ENCODE peak calls at places on chromosomes 7 and 10, in six cellular contexts. L is kidney, U is cardiac muscle cell, B is IMR-90, W is AG10803, Q is lower lobe of right lung. Y is an unnamed sample.

GRCh38 chr10:91652364-91652763 is 19.5 kb upstream of the PPP1R3C start:
- DNase-seq in L (no peak), U (no peak), B (peak), W (peak), Q (no peak), Y (peak)

GRCh38 chr10:59872892-59873463 is 33.4 kb downstream of the CCDC6 start:
- DNase-seq in L (no peak), U (peak), B (peak), W (peak), Q (no peak), Y (peak)

GRCh38 chr10:53003094-53003493 is 230.5 kb upstream of the MBL2 start:
- DNase-seq in L (no peak), U (no peak), B (no peak), W (no peak), Q (no peak), Y (no peak)

GRCh38 chr7:48384180-48384752 is 213.0 kb downstream of the ABCA13 start:
- DNase-seq in L (no peak), U (no peak), B (no peak), W (no peak), Q (no peak), Y (no peak)

GRCh38 chr10:43292745-43293676 is 26.1 kb upstream of the RASGEF1A start:
- DNase-seq in L (peak), U (peak), B (peak), W (peak), Q (peak), Y (peak)

GRCh38 chr7:25759281-25759680 is 392.7 kb upstream of the NFE2L3 start:
- DNase-seq in L (no peak), U (no peak), B (no peak), W (no peak), Q (no peak), Y (no peak)

GRCh38 chr10:22682237-22683192 is 31.9 kb downstream of the PIP4K2A start:
- DNase-seq in L (no peak), U (peak), B (peak), W (peak), Q (peak), Y (peak)

GRCh38 chr7:85528581-85528980 is 341.7 kb upstream of the SEMA3D start:
- DNase-seq in L (no peak), U (no peak), B (peak), W (peak), Q (no peak), Y (peak)

GRCh38 chr7:93332172-93332571 is 100.0 kb downstream of the VPS50 start:
- DNase-seq in L (no peak), U (no peak), B (no peak), W (no peak), Q (no peak), Y (no peak)

GRCh38 chr7:18626086-18626485 is 130.5 kb downstream of the HDAC9 start:
- DNase-seq in L (no peak), U (no peak), B (no peak), W (no peak), Q (no peak), Y (no peak)

GRCh38 chr7:98653601-98654310 is 36.7 kb downstream of the NPTX2 start:
- DNase-seq in L (no peak), U (no peak), B (no peak), W (no peak), Q (no peak), Y (no peak)

GRCh38 chr7:98655611-98656010 is 38.5 kb downstream of the NPTX2 start:
- DNase-seq in L (no peak), U (no peak), B (no peak), W (no peak), Q (no peak), Y (no peak)

GRCh38 chr7:98651760-98652159 is 34.7 kb downstream of the NPTX2 start:
- DNase-seq in L (no peak), U (no peak), B (no peak), W (no peak), Q (no peak), Y (no peak)

GRCh38 chr7:98656899-98657298 is 39.8 kb downstream of the NPTX2 start:
- DNase-seq in L (no peak), U (no peak), B (no peak), W (no peak), Q (no peak), Y (no peak)

DNA sequence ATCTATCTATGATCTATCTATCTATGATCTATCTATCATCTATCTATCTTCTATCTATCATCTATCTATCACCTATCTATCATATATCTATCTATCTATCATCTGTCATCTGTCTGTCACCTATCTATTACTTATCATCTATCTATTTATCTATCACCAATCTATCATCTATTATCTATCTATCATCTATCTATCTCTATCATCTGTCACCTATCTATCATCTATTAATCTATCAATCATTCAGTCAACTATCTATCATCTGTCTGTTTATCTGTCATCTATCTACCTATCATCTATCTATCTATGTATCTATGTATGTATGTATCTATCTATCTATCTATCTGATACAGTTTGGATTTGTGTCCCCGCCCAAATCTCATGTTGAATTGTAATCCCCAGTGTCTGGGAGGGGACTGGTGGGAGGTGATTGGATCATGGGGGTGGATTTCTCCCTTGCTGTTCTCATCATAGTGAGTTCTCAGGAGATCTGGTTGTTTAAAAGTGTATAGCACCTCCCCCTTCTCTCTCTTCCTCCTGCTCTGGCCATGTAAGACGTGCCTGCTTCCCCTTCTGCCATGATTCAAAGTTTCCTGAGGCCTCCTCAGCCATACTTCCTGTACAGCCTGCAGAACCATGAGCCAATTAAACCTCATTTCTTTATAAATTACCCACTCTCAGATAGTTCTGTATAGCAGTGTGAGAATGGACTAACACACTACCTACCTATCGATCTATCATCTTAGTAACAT is 37.6 kb downstream of the NPTX2 start:
- DNase-seq in L (no peak), U (no peak), B (no peak), W (no peak), Q (no peak), Y (no peak)
- TF ChIP-seq CTCF in L (no peak), U (no peak), B (no peak), W (no peak), Q (no peak), Y (no peak)

DNA sequence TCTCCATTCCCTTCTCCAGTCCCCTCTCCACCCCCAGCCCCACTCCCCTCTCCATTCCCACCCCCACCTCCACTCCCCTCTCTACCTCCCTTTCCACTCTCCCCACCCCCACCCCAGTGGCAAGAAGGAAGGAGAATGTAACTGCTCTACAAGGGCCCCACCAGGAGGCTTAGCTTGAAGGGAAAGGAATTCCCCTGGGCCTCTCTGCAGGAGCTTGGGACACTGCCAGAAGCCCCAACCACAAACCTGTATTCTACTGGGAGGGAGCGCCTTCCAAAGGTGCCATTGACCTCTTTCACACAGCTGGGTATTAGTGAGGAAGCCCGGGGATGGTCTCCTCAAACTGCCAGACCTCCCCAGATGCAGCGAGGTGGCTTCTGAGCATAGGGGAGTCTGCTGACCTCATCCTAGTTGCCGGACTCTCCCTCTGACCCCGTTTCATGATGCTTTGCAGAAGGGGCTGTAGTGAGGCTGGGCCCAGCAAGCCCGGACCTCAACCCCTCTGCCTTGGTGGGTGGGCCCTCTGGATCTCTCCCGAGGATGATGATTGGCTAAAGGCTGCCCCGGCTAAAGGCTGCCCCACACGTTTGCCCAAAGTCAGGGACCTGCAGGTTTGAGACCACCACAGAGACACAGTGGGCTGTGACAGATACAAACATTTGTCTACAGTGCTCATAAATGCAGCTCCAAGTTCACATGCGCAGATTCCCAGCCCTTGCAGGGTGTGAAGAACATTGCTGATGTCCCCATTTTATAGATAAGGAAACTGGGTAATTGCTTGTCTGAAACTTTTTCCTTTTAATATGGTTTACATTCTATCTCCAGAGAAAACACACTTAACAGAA is 2.9 kb downstream of the DEPP1 start:
- DNase-seq in L (peak), U (peak), B (peak), W (peak), Q (no peak), Y (no peak)
- H3K4me3 ChIP-seq in L (peak), U (no peak), B (no peak), W (peak), Q (peak), Y (no peak)

DNA sequence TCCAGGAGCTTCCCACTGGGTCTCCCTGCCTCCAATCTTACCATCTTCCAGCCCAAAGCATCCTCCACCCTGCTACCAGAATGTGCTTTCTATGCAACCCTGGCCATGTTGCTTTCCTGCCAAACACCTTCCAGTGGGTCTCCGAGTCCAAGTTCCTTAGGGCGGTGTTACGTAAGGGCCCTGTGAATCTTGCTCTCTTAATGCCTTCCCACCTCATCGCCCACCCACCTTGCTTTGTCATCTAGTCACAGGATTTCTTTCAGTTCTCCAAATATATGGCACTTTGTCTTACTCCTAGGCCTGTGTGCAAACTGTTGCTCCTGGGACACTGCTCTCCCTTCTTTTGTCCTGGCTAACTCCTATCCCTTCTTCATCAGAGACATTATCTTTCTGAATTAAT is 344.5 kb downstream of the RPS24 start:
- DNase-seq in L (no peak), U (no peak), B (no peak), W (no peak), Q (no peak), Y (no peak)
- TF ChIP-seq CTCF in L (no peak), U (no peak), B (no peak), W (no peak), Q (no peak), Y (no peak)

GRCh38 chr10:124741281-124741921 is 2.8 kb downstream of the FAM53B start:
- DNase-seq in L (peak), U (peak), B (peak), W (peak), Q (peak), Y (peak)
- H3K4me3 ChIP-seq in L (peak), U (no peak), B (no peak), W (peak), Q (peak), Y (no peak)

GRCh38 chr10:1178506-1178905 is 122.3 kb downstream of the WDR37 start:
- DNase-seq in L (no peak), U (no peak), B (no peak), W (no peak), Q (peak), Y (no peak)

GRCh38 chr10:1180836-1181235 is 124.7 kb downstream of the WDR37 start:
- DNase-seq in L (no peak), U (no peak), B (no peak), W (no peak), Q (no peak), Y (no peak)

GRCh38 chr10:1182280-1183032 is 126.3 kb downstream of the WDR37 start:
- DNase-seq in L (no peak), U (no peak), B (no peak), W (no peak), Q (peak), Y (no peak)

GRCh38 chr10:1179346-1180070 is 123.3 kb downstream of the WDR37 start:
- DNase-seq in L (no peak), U (no peak), B (no peak), W (no peak), Q (peak), Y (no peak)

DNA sequence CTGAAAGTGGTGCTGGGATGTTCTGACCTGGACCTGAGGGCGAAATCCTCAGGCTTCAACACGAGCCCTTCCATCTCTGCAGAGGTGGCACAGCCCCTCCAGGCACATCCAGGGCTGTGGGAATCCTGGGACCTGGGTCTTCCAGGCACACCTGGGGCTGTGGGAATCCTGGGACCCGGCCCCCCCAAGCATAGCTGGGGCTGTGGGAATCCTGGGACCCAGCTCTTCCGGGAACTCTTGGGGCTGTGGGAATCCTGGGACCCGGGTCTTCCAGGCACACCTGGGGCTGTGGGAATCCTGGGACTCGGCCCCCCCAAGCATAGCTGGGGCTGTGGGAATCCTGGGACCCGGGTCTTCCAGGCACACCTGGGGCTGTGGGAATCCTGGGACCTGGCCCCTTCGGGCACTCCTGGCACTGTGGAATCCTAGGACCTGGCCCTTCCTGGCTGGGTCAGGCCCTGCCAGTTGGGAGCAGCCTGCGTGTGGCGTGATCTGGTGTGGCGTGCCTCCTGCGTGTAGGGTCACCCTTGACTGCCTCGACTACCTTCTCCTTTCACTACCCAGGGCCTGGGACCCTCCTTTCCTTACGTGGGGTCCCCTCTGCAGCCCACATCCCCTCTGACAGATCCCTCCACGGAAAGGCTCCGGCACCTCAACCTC is 124.0 kb downstream of the WDR37 start:
- DNase-seq in L (no peak), U (no peak), B (no peak), W (no peak), Q (peak), Y (no peak)
- TF ChIP-seq CTCF in L (no peak), U (no peak), B (no peak), W (no peak), Q (no peak), Y (no peak)

GRCh38 chr10:78976825-78977760 is 91.7 kb upstream of the ZMIZ1 start:
- DNase-seq in L (peak), U (no peak), B (no peak), W (no peak), Q (no peak), Y (peak)
- H3K4me3 ChIP-seq in L (no peak), U (no peak), B (no peak), W (no peak), Q (no peak), Y (no peak)

DNA sequence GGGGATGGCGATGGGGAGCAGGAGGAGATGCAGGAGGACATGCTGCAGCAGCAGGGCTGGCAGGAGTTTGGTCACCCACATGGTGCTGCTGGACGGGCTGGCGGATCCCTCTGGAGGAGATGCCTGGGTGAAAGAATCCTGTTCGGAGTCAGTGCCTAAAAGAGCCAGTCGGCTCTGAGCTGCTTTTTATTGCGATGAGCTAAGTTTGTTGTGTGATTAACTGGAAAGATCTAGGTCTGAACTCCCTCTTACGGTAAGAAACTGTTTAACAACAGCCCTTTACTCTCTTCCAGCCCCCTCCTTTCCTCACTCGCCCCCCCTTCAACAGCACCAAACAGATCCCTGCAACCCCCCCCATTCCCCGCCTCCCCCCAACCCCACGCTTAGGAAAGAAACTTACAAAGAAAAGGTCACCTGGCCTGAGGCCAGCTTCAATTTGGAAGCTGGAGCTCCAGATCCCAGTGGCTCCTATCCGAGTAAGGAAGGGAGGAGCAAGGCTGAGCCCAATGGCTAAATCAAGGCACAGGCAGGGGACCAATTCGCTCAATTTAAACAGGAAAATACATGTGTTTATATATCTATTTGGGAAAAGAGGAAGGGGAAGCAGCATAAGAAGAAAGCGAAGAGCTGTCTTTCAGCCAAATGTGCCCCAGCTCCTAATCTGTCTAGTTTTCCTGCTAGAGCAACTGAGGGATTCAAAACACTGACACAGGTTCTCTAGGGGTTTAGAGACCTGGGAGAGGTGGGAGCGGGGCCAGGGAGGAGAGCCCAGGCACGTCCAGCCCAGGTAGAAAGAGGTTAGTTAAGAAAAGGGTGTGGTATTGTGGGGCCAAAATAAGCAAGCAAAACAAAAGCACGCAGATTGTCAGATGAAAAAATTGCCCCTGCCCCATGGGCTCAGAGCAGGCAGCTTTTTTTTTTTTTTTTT is at the start of gene HGF:
- DNase-seq in L (peak), U (peak), B (peak), W (peak), Q (peak), Y (peak)
- TF ChIP-seq CTCF in L (no peak), U (peak), B (peak), W (peak), Q (no peak), Y (peak)

GRCh38 chr10:31134303-31134928 is 102.8 kb upstream of the ZNF438 start:
- DNase-seq in L (no peak), U (peak), B (peak), W (peak), Q (no peak), Y (peak)
- H3K4me3 ChIP-seq in L (peak), U (peak), B (no peak), W (peak), Q (peak), Y (peak)

DNA sequence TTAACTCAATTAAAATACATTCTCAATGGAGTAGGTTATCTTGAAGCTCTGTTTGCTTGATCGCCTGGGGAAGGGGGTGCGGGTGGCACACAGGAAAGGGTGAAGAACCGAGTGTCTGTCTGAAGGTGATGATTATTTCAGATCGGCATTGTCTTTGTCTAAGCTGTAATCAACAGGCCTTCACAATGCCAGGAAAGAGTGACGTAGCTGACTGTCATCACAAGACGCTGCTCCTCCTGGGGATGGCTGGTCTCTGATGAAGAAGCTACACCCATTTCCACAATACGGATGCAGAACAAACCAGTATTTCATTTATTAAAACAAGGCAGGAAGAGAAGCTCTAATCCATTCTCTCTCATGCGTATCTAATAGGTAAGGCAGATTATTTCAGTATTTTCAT is 19.4 kb downstream of the JCAD start:
- DNase-seq in L (no peak), U (no peak), B (no peak), W (no peak), Q (no peak), Y (no peak)
- TF ChIP-seq CTCF in L (no peak), U (no peak), B (no peak), W (no peak), Q (no peak), Y (no peak)

GRCh38 chr10:48780341-48780740 is 95.7 kb downstream of the WDFY4 start:
- DNase-seq in L (no peak), U (no peak), B (no peak), W (no peak), Q (no peak), Y (no peak)
- H3K4me3 ChIP-seq in L (no peak), U (no peak), B (no peak), W (no peak), Q (no peak), Y (no peak)